ENCODE peak calls at places on chromosomes 3 and 15, in six cellular contexts. U, P, R, C, A and M are unnamed samples.

GRCh38 chr3:193554790-193555189 is at the start of gene ATP13A4:
- DNase-seq in C (no peak), U (no peak), A (no peak), R (no peak), P (no peak), M (no peak)

GRCh38 chr3:124829175-124829818 is 57.9 kb downstream of the ITGB5 start:
- DNase-seq in P (no peak), A (no peak), C (no peak), R (no peak), U (no peak), M (no peak)

GRCh38 chr3:52528596-52529375 is 4.9 kb downstream of the NT5DC2 start:
- DNase-seq in U (no peak), P (no peak), C (no peak), A (no peak), R (no peak), M (no peak)

GRCh38 chr3:151894219-151894618 is 20.8 kb downstream of the SUCNR1 start:
- DNase-seq in U (no peak), P (no peak), R (no peak), C (no peak), A (no peak), M (no peak)

GRCh38 chr3:68855620-68856019 is 76.7 kb downstream of the TAFA4 start:
- DNase-seq in R (no peak), P (no peak), A (no peak), C (no peak), U (no peak), M (no peak)

GRCh38 chr3:184742676-184743135 is 30.8 kb upstream of the MAGEF1 start:
- DNase-seq in C (peak), R (no peak), A (no peak), P (no peak), U (no peak), M (no peak)

GRCh38 chr15:41790756-41791546 is 16.7 kb downstream of the MAPKBP1 start:
- DNase-seq in U (no peak), A (peak), C (no peak), P (no peak), R (no peak), M (peak)

GRCh38 chr3:185717627-185718330 is 107.1 kb downstream of the IGF2BP2 start:
- DNase-seq in A (no peak), R (no peak), C (no peak), P (no peak), U (no peak), M (no peak)

GRCh38 chr3:136263251-136263650 is 13.1 kb downstream of the PCCB start:
- DNase-seq in A (no peak), C (no peak), U (no peak), R (no peak), P (no peak), M (no peak)

GRCh38 chr3:6097021-6097420 is 763.9 kb upstream of the GRM7 start:
- DNase-seq in P (no peak), U (no peak), A (no peak), C (no peak), R (no peak), M (no peak)

GRCh38 chr15:67146875-67147381 is 81.5 kb downstream of the SMAD3 start:
- DNase-seq in P (no peak), R (peak), A (peak), U (no peak), C (no peak), M (peak)

GRCh38 chr3:156448300-156448699 is 106.6 kb downstream of the SSR3 start:
- DNase-seq in P (no peak), R (peak), A (peak), C (no peak), U (peak), M (peak)